ENCODE peak calls at places on chromosomes 11 and 22, in four cellular contexts. One of them, this sample, is unnamed.

GRCh38 chr11:12388171-12388570 is 10.8 kb downstream of the PARVA start:
- DNase-seq in body of pancreas: no peak
- DNase-seq in mesenchymal stem cell: no peak
- DNase-seq in stomach: no peak
- DNase-seq in this sample: no peak

GRCh38 chr22:35615156-35615555 is 2.0 kb downstream of the MB start:
- DNase-seq in body of pancreas: no peak
- DNase-seq in mesenchymal stem cell: no peak
- DNase-seq in stomach: no peak
- DNase-seq in this sample: no peak

GRCh38 chr11:75022759-75023396 is 34.1 kb downstream of the NEU3 start:
- DNase-seq in body of pancreas: peak; percentile 91
- DNase-seq in mesenchymal stem cell: peak; percentile 82
- DNase-seq in stomach: peak; percentile 87
- DNase-seq in this sample: peak; percentile 78

GRCh38 chr11:11782532-11783110 is 59.2 kb upstream of the USP47 start:
- DNase-seq in body of pancreas: peak; percentile 45
- DNase-seq in mesenchymal stem cell: no peak
- DNase-seq in stomach: peak; percentile 90
- DNase-seq in this sample: no peak

GRCh38 chr11:132475046-132475445 is 1057.3 kb downstream of the OPCML start:
- DNase-seq in body of pancreas: no peak
- DNase-seq in mesenchymal stem cell: no peak
- DNase-seq in stomach: no peak
- DNase-seq in this sample: no peak

GRCh38 chr11:17439316-17439782 is 37.3 kb downstream of the ABCC8 start:
- DNase-seq in body of pancreas: peak; percentile 35
- DNase-seq in mesenchymal stem cell: no peak
- DNase-seq in stomach: peak; percentile 74
- DNase-seq in this sample: no peak

GRCh38 chr22:28560005-28560742 is 119.5 kb downstream of the TTC28 start:
- DNase-seq in body of pancreas: no peak
- DNase-seq in mesenchymal stem cell: peak; percentile 81
- DNase-seq in stomach: no peak
- DNase-seq in this sample: no peak

GRCh38 chr11:34063061-34063795 is 11.7 kb downstream of the CAPRIN1 start:
- DNase-seq in body of pancreas: no peak
- DNase-seq in mesenchymal stem cell: no peak
- DNase-seq in stomach: no peak
- DNase-seq in this sample: no peak

GRCh38 chr11:106228996-106229395 is 151.5 kb downstream of the AASDHPPT start:
- DNase-seq in body of pancreas: no peak
- DNase-seq in mesenchymal stem cell: peak; percentile 17
- DNase-seq in stomach: no peak
- DNase-seq in this sample: no peak

GRCh38 chr11:107014871-107015270 is 3.4 kb downstream of the GUCY1A2 start:
- DNase-seq in body of pancreas: no peak
- DNase-seq in mesenchymal stem cell: no peak
- DNase-seq in stomach: no peak
- DNase-seq in this sample: no peak

GRCh38 chr22:46068908-46069481 is 81.3 kb upstream of the PPARA start:
- DNase-seq in body of pancreas: peak; percentile 30
- DNase-seq in mesenchymal stem cell: peak; percentile 14
- DNase-seq in stomach: peak; percentile 26
- DNase-seq in this sample: peak; percentile 50

GRCh38 chr22:43098356-43098755 is 9.2 kb upstream of the TTLL1 start:
- DNase-seq in body of pancreas: no peak
- DNase-seq in mesenchymal stem cell: peak; percentile 26
- DNase-seq in stomach: no peak
- DNase-seq in this sample: no peak

GRCh38 chr11:115548878-115549528 is 44.8 kb upstream of the CADM1 start:
- DNase-seq in body of pancreas: peak; percentile 62
- DNase-seq in mesenchymal stem cell: no peak
- DNase-seq in stomach: peak; percentile 46
- DNase-seq in this sample: peak; percentile 66

GRCh38 chr11:118882489-118882888 is 1.2 kb upstream of the CXCR5 start:
- DNase-seq in body of pancreas: no peak
- DNase-seq in mesenchymal stem cell: peak; percentile 84
- DNase-seq in stomach: no peak
- DNase-seq in this sample: no peak

GRCh38 chr11:131614514-131615085 is 244.2 kb downstream of the NTM start:
- DNase-seq in body of pancreas: no peak
- DNase-seq in mesenchymal stem cell: no peak
- DNase-seq in stomach: no peak
- DNase-seq in this sample: no peak

GRCh38 chr11:74538680-74539079 is 45.2 kb upstream of the LIPT2 start:
- DNase-seq in body of pancreas: no peak
- DNase-seq in mesenchymal stem cell: no peak
- DNase-seq in stomach: no peak
- DNase-seq in this sample: no peak

GRCh38 chr22:47610281-47610680 is 847.8 kb downstream of the TBC1D22A start:
- DNase-seq in body of pancreas: no peak
- DNase-seq in mesenchymal stem cell: no peak
- DNase-seq in stomach: no peak
- DNase-seq in this sample: no peak

GRCh38 chr11:92141725-92142124 is 82.9 kb upstream of the FAT3 start:
- DNase-seq in body of pancreas: no peak
- DNase-seq in mesenchymal stem cell: no peak
- DNase-seq in stomach: no peak
- DNase-seq in this sample: no peak

GRCh38 chr11:112637046-112637445 is 324.2 kb upstream of the NCAM1 start:
- DNase-seq in body of pancreas: no peak
- DNase-seq in mesenchymal stem cell: no peak
- DNase-seq in stomach: no peak
- DNase-seq in this sample: no peak

GRCh38 chr11:127074151-127074761 is 73.7 kb upstream of the KIRREL3 start:
- DNase-seq in body of pancreas: peak; percentile 34
- DNase-seq in mesenchymal stem cell: peak; percentile 21
- DNase-seq in stomach: no peak
- DNase-seq in this sample: peak; percentile 58

GRCh38 chr11:73563539-73564200 is 34.2 kb downstream of the FAM168A start:
- DNase-seq in body of pancreas: no peak
- DNase-seq in mesenchymal stem cell: no peak
- DNase-seq in stomach: no peak
- DNase-seq in this sample: no peak

GRCh38 chr11:126542621-126543020 is 187.1 kb downstream of the ST3GAL4 start:
- DNase-seq in body of pancreas: no peak
- DNase-seq in mesenchymal stem cell: no peak
- DNase-seq in stomach: no peak
- DNase-seq in this sample: no peak

GRCh38 chr11:57597461-57597892 is at the start of gene SERPING1:
- DNase-seq in body of pancreas: peak; percentile 61
- DNase-seq in mesenchymal stem cell: no peak
- DNase-seq in stomach: peak; percentile 34
- DNase-seq in this sample: peak; percentile 89

GRCh38 chr22:46829140-46829891 is 66.9 kb downstream of the TBC1D22A start:
- DNase-seq in body of pancreas: no peak
- DNase-seq in mesenchymal stem cell: peak; percentile 77
- DNase-seq in stomach: no peak
- DNase-seq in this sample: no peak

GRCh38 chr11:118621071-118621815 is 13.8 kb downstream of the PHLDB1 start:
- DNase-seq in body of pancreas: peak; percentile 71
- DNase-seq in mesenchymal stem cell: peak; percentile 94
- DNase-seq in stomach: peak; percentile 85
- DNase-seq in this sample: no peak

GRCh38 chr11:18491924-18492323 is 34.8 kb downstream of the TSG101 start:
- DNase-seq in body of pancreas: no peak
- DNase-seq in mesenchymal stem cell: no peak
- DNase-seq in stomach: no peak
- DNase-seq in this sample: no peak

DNA sequence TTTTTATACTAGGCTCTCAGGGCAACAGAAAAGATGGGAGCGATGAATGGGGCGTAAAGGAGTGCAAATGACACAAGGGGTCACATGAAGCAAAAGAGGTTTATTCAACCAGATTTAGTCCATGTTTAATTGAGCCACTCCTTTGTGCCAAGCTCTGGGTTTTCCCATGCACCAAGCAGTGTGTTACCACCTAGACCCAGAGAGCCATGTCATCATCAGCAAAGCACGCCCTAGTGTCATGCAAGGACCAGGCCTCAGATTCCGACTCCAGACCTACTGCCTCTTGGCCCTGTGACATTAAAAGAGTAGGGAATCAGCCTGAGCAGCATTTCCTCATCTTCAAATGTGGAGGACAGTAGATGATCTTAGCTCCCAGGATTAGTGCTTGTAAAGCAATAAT is 1.1 kb upstream of the IGLL5 start:
- DNase-seq in body of pancreas: no peak
- DNase-seq in mesenchymal stem cell: no peak
- DNase-seq in stomach: no peak
- DNase-seq in this sample: no peak
- H3K27ac ChIP-seq in body of pancreas: no peak overlapping the region
- H3K27ac ChIP-seq in mesenchymal stem cell: no peak overlapping the region
- H3K27ac ChIP-seq in stomach: no peak overlapping the region
- H3K27ac ChIP-seq in this sample: no peak overlapping the region

GRCh38 chr11:124918950-124919349 is at the start of gene HEPN1:
- DNase-seq in body of pancreas: no peak
- DNase-seq in mesenchymal stem cell: no peak
- DNase-seq in stomach: no peak
- DNase-seq in this sample: no peak
- H3K27ac ChIP-seq in body of pancreas: no peak within 1 kb of the TSS
- H3K27ac ChIP-seq in mesenchymal stem cell: no peak within 1 kb of the TSS
- H3K27ac ChIP-seq in stomach: no peak within 1 kb of the TSS
- H3K27ac ChIP-seq in this sample: no peak within 1 kb of the TSS

GRCh38 chr11:124098142-124098541 is 17.1 kb upstream of the VWA5A start:
- DNase-seq in body of pancreas: no peak
- DNase-seq in mesenchymal stem cell: no peak
- DNase-seq in stomach: no peak
- DNase-seq in this sample: no peak
- H3K27ac ChIP-seq in body of pancreas: no peak overlapping the region
- H3K27ac ChIP-seq in mesenchymal stem cell: no peak overlapping the region
- H3K27ac ChIP-seq in stomach: no peak overlapping the region
- H3K27ac ChIP-seq in this sample: no peak overlapping the region

GRCh38 chr22:41551882-41552582 is 7.8 kb upstream of the POLR3H start:
- DNase-seq in body of pancreas: no peak
- DNase-seq in mesenchymal stem cell: no peak
- DNase-seq in stomach: no peak
- DNase-seq in this sample: no peak

GRCh38 chr22:41550952-41551491 is 6.8 kb upstream of the POLR3H start:
- DNase-seq in body of pancreas: no peak
- DNase-seq in mesenchymal stem cell: no peak
- DNase-seq in stomach: no peak
- DNase-seq in this sample: peak; percentile 69

GRCh38 chr22:41543854-41544670 is at the start of gene POLR3H:
- DNase-seq in body of pancreas: peak; percentile 99
- DNase-seq in mesenchymal stem cell: peak; percentile 81
- DNase-seq in stomach: peak; percentile 99
- DNase-seq in this sample: peak; percentile 100

GRCh38 chr22:41544671-41545476 is 604 bp upstream of the POLR3H start:
- DNase-seq in body of pancreas: no peak
- DNase-seq in mesenchymal stem cell: peak; percentile 98
- DNase-seq in stomach: no peak
- DNase-seq in this sample: no peak

GRCh38 chr22:41548830-41549211 is 4.6 kb upstream of the POLR3H start:
- DNase-seq in body of pancreas: no peak
- DNase-seq in mesenchymal stem cell: no peak
- DNase-seq in stomach: no peak
- DNase-seq in this sample: no peak
- H3K27ac ChIP-seq in body of pancreas: no peak overlapping the region
- H3K27ac ChIP-seq in mesenchymal stem cell: no peak overlapping the region
- H3K27ac ChIP-seq in stomach: no peak overlapping the region
- H3K27ac ChIP-seq in this sample: no peak overlapping the region

GRCh38 chr11:4068962-4069361 is 25.6 kb upstream of the RRM1 start:
- DNase-seq in body of pancreas: no peak
- DNase-seq in mesenchymal stem cell: no peak
- DNase-seq in stomach: no peak
- DNase-seq in this sample: no peak
- H3K27ac ChIP-seq in body of pancreas: no peak overlapping the region
- H3K27ac ChIP-seq in mesenchymal stem cell: no peak overlapping the region
- H3K27ac ChIP-seq in stomach: no peak overlapping the region
- H3K27ac ChIP-seq in this sample: no peak overlapping the region

GRCh38 chr11:62464655-62465054 is 45.8 kb downstream of the SCGB1A1 start:
- DNase-seq in body of pancreas: no peak
- DNase-seq in mesenchymal stem cell: no peak
- DNase-seq in stomach: no peak
- DNase-seq in this sample: no peak

GRCh38 chr11:62471603-62472002 is 52.8 kb downstream of the SCGB1A1 start:
- DNase-seq in body of pancreas: no peak
- DNase-seq in mesenchymal stem cell: no peak
- DNase-seq in stomach: no peak
- DNase-seq in this sample: no peak

GRCh38 chr11:62466444-62466843 is 47.6 kb downstream of the SCGB1A1 start:
- DNase-seq in body of pancreas: no peak
- DNase-seq in mesenchymal stem cell: no peak
- DNase-seq in stomach: no peak
- DNase-seq in this sample: no peak

GRCh38 chr11:62472063-62472884 is 53.4 kb downstream of the SCGB1A1 start:
- DNase-seq in body of pancreas: no peak
- DNase-seq in mesenchymal stem cell: peak; percentile 52
- DNase-seq in stomach: no peak
- DNase-seq in this sample: no peak

DNA sequence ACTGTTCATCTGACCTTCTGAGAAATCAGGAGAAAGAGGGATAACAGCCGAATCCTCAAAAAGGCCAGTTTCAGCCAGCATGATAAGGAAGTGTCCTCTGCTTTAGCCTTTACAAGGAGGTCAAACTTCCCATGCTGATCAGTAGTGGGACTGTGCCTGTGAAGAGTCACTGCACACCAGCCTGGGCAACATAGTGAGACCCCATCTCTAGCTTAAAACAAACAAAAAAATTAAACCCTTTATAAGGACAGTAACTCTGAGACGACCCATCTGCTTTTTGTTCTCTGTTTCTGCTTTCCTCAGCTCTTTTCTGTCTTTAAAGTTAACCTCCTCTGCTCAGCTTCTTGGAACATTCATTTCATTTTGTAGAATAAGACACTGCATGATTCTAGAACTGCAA is 49.7 kb downstream of the SCGB1A1 start:
- DNase-seq in body of pancreas: no peak
- DNase-seq in mesenchymal stem cell: no peak
- DNase-seq in stomach: no peak
- DNase-seq in this sample: no peak
- H3K27ac ChIP-seq in body of pancreas: no peak overlapping the region
- H3K27ac ChIP-seq in mesenchymal stem cell: no peak overlapping the region
- H3K27ac ChIP-seq in stomach: no peak overlapping the region
- H3K27ac ChIP-seq in this sample: no peak overlapping the region

DNA sequence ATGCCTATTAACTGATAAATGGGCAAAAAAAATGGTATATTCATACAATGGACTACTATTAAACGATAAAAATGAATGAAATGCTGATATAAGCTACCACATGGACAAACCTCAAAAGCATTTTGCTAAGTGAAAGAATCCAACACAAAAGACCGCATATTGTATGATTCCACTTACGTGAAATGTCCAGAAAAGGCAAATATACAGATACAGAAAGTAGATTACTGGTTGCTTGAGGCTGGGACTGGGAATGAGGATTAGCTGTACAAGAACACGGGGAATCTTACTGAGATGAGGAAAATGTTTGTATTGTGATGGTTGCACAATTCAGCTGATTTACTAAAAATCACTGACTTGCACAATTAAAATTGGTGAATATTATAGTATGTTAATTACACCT is 8.8 kb downstream of the SCUBE2 start:
- DNase-seq in body of pancreas: no peak
- DNase-seq in mesenchymal stem cell: no peak
- DNase-seq in stomach: no peak
- DNase-seq in this sample: no peak
- H3K27ac ChIP-seq in body of pancreas: no peak overlapping the region
- H3K27ac ChIP-seq in mesenchymal stem cell: no peak overlapping the region
- H3K27ac ChIP-seq in stomach: no peak overlapping the region
- H3K27ac ChIP-seq in this sample: no peak overlapping the region

GRCh38 chr22:17112491-17113042 is 8.6 kb downstream of the TMEM121B start:
- DNase-seq in body of pancreas: no peak
- DNase-seq in mesenchymal stem cell: no peak
- DNase-seq in stomach: no peak
- DNase-seq in this sample: no peak
- H3K27ac ChIP-seq in body of pancreas: no peak overlapping the region
- H3K27ac ChIP-seq in mesenchymal stem cell: no peak overlapping the region
- H3K27ac ChIP-seq in stomach: no peak overlapping the region
- H3K27ac ChIP-seq in this sample: no peak overlapping the region

This sample was measured in right lobe of liver.